ENCODE peak calls at places on chromosomes 4 and X, in five cellular contexts. Q, Z, A, K and X are unnamed samples.

GRCh38 chrX:10636337-10636736 is 16.0 kb upstream of the MID1 start:
- DNase-seq in A (no peak), Q (no peak), K (peak; percentile 76), Z (no peak), X (no peak)

GRCh38 chrX:71053217-71053621 is 14.9 kb downstream of the SNX12 start:
- DNase-seq in Q (no peak), Z (no peak), A (peak; percentile 62), K (no peak), X (no peak)

GRCh38 chr4:55356991-55357461 is 11.0 kb downstream of the SRD5A3 start:
- DNase-seq in Z (no peak), Q (no peak), A (no peak), K (peak; percentile 27), X (no peak)

GRCh38 chr4:81120055-81120454 is 89.5 kb downstream of the BMP3 start:
- DNase-seq in K (no peak), Z (no peak), A (no peak), Q (no peak), X (no peak)

GRCh38 chr4:184776821-184777220 is 42.9 kb upstream of the CENPU start:
- DNase-seq in K (no peak), Z (no peak), A (no peak), Q (no peak), X (no peak)

GRCh38 chr4:87326460-87326859 is 3.8 kb upstream of the HSD17B13 start:
- DNase-seq in A (no peak), Z (no peak), K (no peak), Q (no peak), X (no peak)

GRCh38 chrX:95427389-95427788 is 1257.3 kb upstream of the DIAPH2 start:
- DNase-seq in A (no peak), K (peak; percentile 41), Z (no peak), Q (no peak), X (no peak)

GRCh38 chr4:75513529-75514130 is 573 bp downstream of the RCHY1 start:
- DNase-seq in A (no peak), Q (no peak), K (peak; percentile 28), Z (no peak), X (no peak)

GRCh38 chrX:123190096-123190495 is 6.0 kb downstream of the GRIA3 start:
- DNase-seq in A (no peak), K (no peak), Z (no peak), Q (no peak), X (no peak)

GRCh38 chrX:101803451-101803850 is 128.4 kb downstream of the ZMAT1 start:
- DNase-seq in K (peak; percentile 21), Z (no peak), A (no peak), Q (no peak), X (no peak)

GRCh38 chrX:92247076-92247475 is 467.9 kb downstream of the PCDH11X start:
- DNase-seq in A (no peak), Z (no peak), Q (no peak), K (no peak), X (no peak)

GRCh38 chr4:678331-678734 is 4.0 kb downstream of the MYL5 start:
- DNase-seq in Q (no peak), K (no peak), Z (no peak), A (no peak), X (no peak)

GRCh38 chr4:151674804-151675290 is 86.0 kb downstream of the GATB start:
- DNase-seq in Q (no peak), A (no peak), Z (no peak), K (peak; percentile 43), X (no peak)

GRCh38 chrX:106917830-106918500 is 2.2 kb upstream of the CLDN2 start:
- DNase-seq in A (no peak), K (peak; percentile 81), Z (no peak), Q (no peak), X (no peak)

GRCh38 chrX:2901367-2902036 is 27.6 kb downstream of the ARSD start:
- DNase-seq in Q (no peak), Z (no peak), K (no peak), A (no peak), X (no peak)

GRCh38 chr4:36385951-36386561 is 104.6 kb downstream of the DTHD1 start:
- DNase-seq in Q (peak; percentile 56), Z (peak; percentile 61), A (no peak), K (no peak), X (no peak)

GRCh38 chr4:166324321-166324720 is 451.3 kb downstream of the TLL1 start:
- DNase-seq in Z (no peak), K (peak; percentile 33), Q (no peak), A (peak; percentile 5), X (no peak)

GRCh38 chr4:135238940-135239339 is 1037.4 kb upstream of the PABPC4L start:
- DNase-seq in K (peak; percentile 3), A (no peak), Z (no peak), Q (no peak), X (no peak)

GRCh38 chr4:134539729-134540231 is 338.2 kb upstream of the PABPC4L start:
- DNase-seq in Q (no peak), K (no peak), Z (no peak), A (no peak), X (no peak)

GRCh38 chrX:31540313-31540712 is 468.5 kb upstream of the FTHL17 start:
- DNase-seq in Z (no peak), Q (no peak), K (no peak), A (no peak), X (no peak)